ENCODE peak calls at places on chromosomes 7 and 10, in seven cellular contexts. One of them, this sample, is unnamed.

GRCh38 chr10:103114876-103115275 is 78.2 kb downstream of the NT5C2 start:
- DNase-seq in brain microvascular endothelial cell: no peak
- DNase-seq in GM23338: no peak
- DNase-seq in spleen: no peak
- DNase-seq in SK-N-MC: no peak
- DNase-seq in tibial artery: no peak
- DNase-seq in naive thymus-derived CD4-positive, alpha-beta T cell: no peak
- DNase-seq in this sample: no peak

GRCh38 chr7:147952918-147953317 is 637.6 kb upstream of the C7orf33 start:
- DNase-seq in brain microvascular endothelial cell: no peak
- DNase-seq in GM23338: no peak
- DNase-seq in spleen: no peak
- DNase-seq in SK-N-MC: no peak
- DNase-seq in tibial artery: no peak
- DNase-seq in naive thymus-derived CD4-positive, alpha-beta T cell: no peak
- DNase-seq in this sample: no peak

GRCh38 chr10:119737827-119738226 is 12.0 kb downstream of the INPP5F start:
- DNase-seq in brain microvascular endothelial cell: peak; percentile 77
- DNase-seq in GM23338: peak; percentile 47
- DNase-seq in spleen: no peak
- DNase-seq in SK-N-MC: no peak
- DNase-seq in tibial artery: no peak
- DNase-seq in naive thymus-derived CD4-positive, alpha-beta T cell: no peak
- DNase-seq in this sample: no peak

GRCh38 chr7:50537417-50537816 is 27.8 kb downstream of the DDC start:
- DNase-seq in brain microvascular endothelial cell: no peak
- DNase-seq in GM23338: no peak
- DNase-seq in spleen: peak; percentile 39
- DNase-seq in SK-N-MC: no peak
- DNase-seq in tibial artery: no peak
- DNase-seq in naive thymus-derived CD4-positive, alpha-beta T cell: no peak
- DNase-seq in this sample: no peak

GRCh38 chr7:101635484-101635883 is 6.4 kb upstream of the MYL10 start:
- DNase-seq in brain microvascular endothelial cell: no peak
- DNase-seq in GM23338: no peak
- DNase-seq in spleen: peak; percentile 43
- DNase-seq in SK-N-MC: no peak
- DNase-seq in tibial artery: no peak
- DNase-seq in naive thymus-derived CD4-positive, alpha-beta T cell: no peak
- DNase-seq in this sample: no peak

GRCh38 chr7:69436944-69437343 is 161.3 kb upstream of the AUTS2 start:
- DNase-seq in brain microvascular endothelial cell: no peak
- DNase-seq in GM23338: no peak
- DNase-seq in spleen: no peak
- DNase-seq in SK-N-MC: no peak
- DNase-seq in tibial artery: peak; percentile 23
- DNase-seq in naive thymus-derived CD4-positive, alpha-beta T cell: no peak
- DNase-seq in this sample: no peak

GRCh38 chr10:132005147-132005546 is 23.4 kb upstream of the BNIP3 start:
- DNase-seq in brain microvascular endothelial cell: no peak
- DNase-seq in GM23338: no peak
- DNase-seq in spleen: no peak
- DNase-seq in SK-N-MC: no peak
- DNase-seq in tibial artery: no peak
- DNase-seq in naive thymus-derived CD4-positive, alpha-beta T cell: no peak
- DNase-seq in this sample: no peak

GRCh38 chr10:49552277-49552676 is 13.4 kb upstream of the ERCC6 start:
- DNase-seq in brain microvascular endothelial cell: peak; percentile 81
- DNase-seq in GM23338: no peak
- DNase-seq in spleen: no peak
- DNase-seq in SK-N-MC: peak; percentile 73
- DNase-seq in tibial artery: no peak
- DNase-seq in naive thymus-derived CD4-positive, alpha-beta T cell: no peak
- DNase-seq in this sample: no peak

GRCh38 chr10:103745264-103746247 is 109.8 kb downstream of the SH3PXD2A start:
- DNase-seq in brain microvascular endothelial cell: no peak
- DNase-seq in GM23338: peak; percentile 46
- DNase-seq in spleen: no peak
- DNase-seq in SK-N-MC: no peak
- DNase-seq in tibial artery: no peak
- DNase-seq in naive thymus-derived CD4-positive, alpha-beta T cell: no peak
- DNase-seq in this sample: no peak

GRCh38 chr7:28378574-28379149 is 33.7 kb upstream of the CREB5 start:
- DNase-seq in brain microvascular endothelial cell: no peak
- DNase-seq in GM23338: no peak
- DNase-seq in spleen: no peak
- DNase-seq in SK-N-MC: no peak
- DNase-seq in tibial artery: no peak
- DNase-seq in naive thymus-derived CD4-positive, alpha-beta T cell: no peak
- DNase-seq in this sample: no peak

GRCh38 chr7:80284848-80285247 is 150.2 kb downstream of the GNAI1 start:
- DNase-seq in brain microvascular endothelial cell: peak; percentile 75
- DNase-seq in GM23338: no peak
- DNase-seq in spleen: no peak
- DNase-seq in SK-N-MC: no peak
- DNase-seq in tibial artery: no peak
- DNase-seq in naive thymus-derived CD4-positive, alpha-beta T cell: no peak
- DNase-seq in this sample: no peak

GRCh38 chr7:92448185-92448747 is 984 bp downstream of the GATAD1 start:
- DNase-seq in brain microvascular endothelial cell: peak; percentile 49
- DNase-seq in GM23338: peak; percentile 58
- DNase-seq in spleen: peak; percentile 79
- DNase-seq in SK-N-MC: peak; percentile 70
- DNase-seq in tibial artery: peak; percentile 61
- DNase-seq in naive thymus-derived CD4-positive, alpha-beta T cell: peak; percentile 70
- DNase-seq in this sample: no peak

GRCh38 chr10:30980951-30981616 is 50.6 kb downstream of the ZNF438 start:
- DNase-seq in brain microvascular endothelial cell: no peak
- DNase-seq in GM23338: no peak
- DNase-seq in spleen: no peak
- DNase-seq in SK-N-MC: no peak
- DNase-seq in tibial artery: peak; percentile 88
- DNase-seq in naive thymus-derived CD4-positive, alpha-beta T cell: no peak
- DNase-seq in this sample: peak; percentile 39

GRCh38 chr7:159022238-159022993 is 122.3 kb downstream of the VIPR2 start:
- DNase-seq in brain microvascular endothelial cell: peak; percentile 49
- DNase-seq in GM23338: no peak
- DNase-seq in spleen: peak; percentile 60
- DNase-seq in SK-N-MC: no peak
- DNase-seq in tibial artery: no peak
- DNase-seq in naive thymus-derived CD4-positive, alpha-beta T cell: no peak
- DNase-seq in this sample: no peak

GRCh38 chr10:94902570-94902969 is 35.9 kb upstream of the CYP2C9 start:
- DNase-seq in brain microvascular endothelial cell: no peak
- DNase-seq in GM23338: no peak
- DNase-seq in spleen: no peak
- DNase-seq in SK-N-MC: no peak
- DNase-seq in tibial artery: no peak
- DNase-seq in naive thymus-derived CD4-positive, alpha-beta T cell: no peak
- DNase-seq in this sample: no peak

GRCh38 chr7:130884437-130885417 is 150.7 kb upstream of the KLF14 start:
- DNase-seq in brain microvascular endothelial cell: no peak
- DNase-seq in GM23338: no peak
- DNase-seq in spleen: no peak
- DNase-seq in SK-N-MC: no peak
- DNase-seq in tibial artery: no peak
- DNase-seq in naive thymus-derived CD4-positive, alpha-beta T cell: no peak
- DNase-seq in this sample: peak; percentile 50

GRCh38 chr7:82443044-82443800 is at the start of gene CACNA2D1:
- DNase-seq in brain microvascular endothelial cell: no peak
- DNase-seq in GM23338: peak; percentile 60
- DNase-seq in spleen: no peak
- DNase-seq in SK-N-MC: no peak
- DNase-seq in tibial artery: no peak
- DNase-seq in naive thymus-derived CD4-positive, alpha-beta T cell: no peak
- DNase-seq in this sample: peak; percentile 66

GRCh38 chr10:125000366-125001312 is 58.7 kb downstream of the ZRANB1 start:
- DNase-seq in brain microvascular endothelial cell: no peak
- DNase-seq in GM23338: peak; percentile 41
- DNase-seq in spleen: no peak
- DNase-seq in SK-N-MC: no peak
- DNase-seq in tibial artery: peak; percentile 41
- DNase-seq in naive thymus-derived CD4-positive, alpha-beta T cell: no peak
- DNase-seq in this sample: peak; percentile 70

GRCh38 chr7:24656608-24657007 is 83.4 kb downstream of the PALS2 start:
- DNase-seq in brain microvascular endothelial cell: no peak
- DNase-seq in GM23338: no peak
- DNase-seq in spleen: no peak
- DNase-seq in SK-N-MC: no peak
- DNase-seq in tibial artery: no peak
- DNase-seq in naive thymus-derived CD4-positive, alpha-beta T cell: no peak
- DNase-seq in this sample: no peak

GRCh38 chr10:33494000-33494399 is 159.5 kb upstream of the NRP1 start:
- DNase-seq in brain microvascular endothelial cell: no peak
- DNase-seq in GM23338: no peak
- DNase-seq in spleen: no peak
- DNase-seq in SK-N-MC: no peak
- DNase-seq in tibial artery: no peak
- DNase-seq in naive thymus-derived CD4-positive, alpha-beta T cell: no peak
- DNase-seq in this sample: no peak

GRCh38 chr10:29501692-29502091 is 133.1 kb downstream of the SVIL start:
- DNase-seq in brain microvascular endothelial cell: peak; percentile 89
- DNase-seq in GM23338: no peak
- DNase-seq in spleen: no peak
- DNase-seq in SK-N-MC: no peak
- DNase-seq in tibial artery: no peak
- DNase-seq in naive thymus-derived CD4-positive, alpha-beta T cell: no peak
- DNase-seq in this sample: peak; percentile 64

GRCh38 chr7:101133621-101134398 is 6.9 kb downstream of the SERPINE1 start:
- DNase-seq in brain microvascular endothelial cell: peak; percentile 70
- DNase-seq in GM23338: no peak
- DNase-seq in spleen: no peak
- DNase-seq in SK-N-MC: no peak
- DNase-seq in tibial artery: no peak
- DNase-seq in naive thymus-derived CD4-positive, alpha-beta T cell: no peak
- DNase-seq in this sample: no peak

GRCh38 chr10:35834916-35835499 is 192.9 kb upstream of the FZD8 start:
- DNase-seq in brain microvascular endothelial cell: no peak
- DNase-seq in GM23338: peak; percentile 57
- DNase-seq in spleen: no peak
- DNase-seq in SK-N-MC: no peak
- DNase-seq in tibial artery: no peak
- DNase-seq in naive thymus-derived CD4-positive, alpha-beta T cell: no peak
- DNase-seq in this sample: no peak

GRCh38 chr10:131997366-131998049 is 15.8 kb upstream of the BNIP3 start:
- DNase-seq in brain microvascular endothelial cell: peak; percentile 70
- DNase-seq in GM23338: peak; percentile 68
- DNase-seq in spleen: peak; percentile 82
- DNase-seq in SK-N-MC: no peak
- DNase-seq in tibial artery: peak; percentile 88
- DNase-seq in naive thymus-derived CD4-positive, alpha-beta T cell: no peak
- DNase-seq in this sample: no peak

DNA sequence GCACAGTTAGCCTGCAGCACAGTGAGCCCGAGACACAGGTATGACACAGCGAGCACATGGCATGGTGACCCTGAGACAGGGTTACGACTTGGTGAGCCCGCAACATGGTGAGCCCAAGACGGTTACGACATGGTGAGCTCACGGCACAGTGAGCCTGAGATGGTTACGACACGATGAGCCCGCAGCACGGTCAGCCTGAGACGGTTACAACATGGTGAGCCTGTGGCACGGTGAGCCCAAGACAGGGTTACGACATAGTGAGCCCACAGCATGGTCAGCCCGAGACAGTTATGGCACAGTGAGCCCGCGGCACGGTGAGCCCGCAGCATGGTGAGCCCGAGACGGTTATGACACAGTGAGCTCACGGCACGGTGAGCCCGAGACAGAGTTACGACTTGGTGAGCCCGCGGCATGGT is 156.1 kb downstream of the MAD1L1 start:
- DNase-seq in brain microvascular endothelial cell: no peak
- DNase-seq in GM23338: no peak
- DNase-seq in spleen: no peak
- DNase-seq in SK-N-MC: no peak
- DNase-seq in tibial artery: no peak
- DNase-seq in naive thymus-derived CD4-positive, alpha-beta T cell: no peak
- DNase-seq in this sample: no peak
- H3K4me3 ChIP-seq in brain microvascular endothelial cell: no peak overlapping the region
- H3K4me3 ChIP-seq in GM23338: no peak overlapping the region
- H3K4me3 ChIP-seq in spleen: no peak overlapping the region
- H3K4me3 ChIP-seq in SK-N-MC: no peak overlapping the region
- H3K4me3 ChIP-seq in tibial artery: no peak overlapping the region
- H3K4me3 ChIP-seq in naive thymus-derived CD4-positive, alpha-beta T cell: no peak overlapping the region
- H3K4me3 ChIP-seq in this sample: no peak overlapping the region

DNA sequence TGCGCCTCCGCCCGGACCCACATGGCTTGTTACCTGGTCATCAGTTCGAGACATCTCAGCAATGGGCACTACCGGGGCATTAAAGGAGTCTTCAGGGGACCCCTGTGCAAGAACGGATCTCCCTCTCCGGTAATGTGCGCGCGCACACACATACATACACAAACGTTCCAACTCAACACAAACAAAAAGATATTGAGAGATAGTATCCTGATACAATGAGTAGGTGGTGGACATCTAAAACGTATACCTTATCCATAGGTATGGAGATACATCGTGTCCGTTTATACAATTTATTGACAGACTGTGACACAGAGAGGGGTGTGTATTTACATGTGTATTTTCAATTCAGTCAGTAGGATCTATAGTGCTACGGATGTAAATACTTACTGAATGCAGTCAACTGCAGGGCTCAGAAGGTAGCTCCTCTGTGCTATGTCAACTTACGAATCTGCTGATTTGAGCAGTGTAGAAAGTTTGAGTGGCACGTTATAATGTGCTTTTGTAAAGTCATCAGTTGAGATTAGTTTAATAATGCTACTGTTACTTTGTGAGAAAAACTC is 536 bp downstream of the ZNF804B start:
- DNase-seq in brain microvascular endothelial cell: no peak
- DNase-seq in GM23338: peak; percentile 4
- DNase-seq in spleen: no peak
- DNase-seq in SK-N-MC: no peak
- DNase-seq in tibial artery: no peak
- DNase-seq in naive thymus-derived CD4-positive, alpha-beta T cell: no peak
- DNase-seq in this sample: no peak
- H3K36me3 ChIP-seq in brain microvascular endothelial cell: no peaks in the 10 kb centered on the region
- H3K36me3 ChIP-seq in GM23338: no peaks in the 10 kb centered on the region
- H3K36me3 ChIP-seq in spleen: no peaks in the 10 kb centered on the region
- H3K36me3 ChIP-seq in SK-N-MC: no peaks in the 10 kb centered on the region
- H3K36me3 ChIP-seq in tibial artery: no peaks in the 10 kb centered on the region
- H3K36me3 ChIP-seq in naive thymus-derived CD4-positive, alpha-beta T cell: no peaks in the 10 kb centered on the region
- H3K36me3 ChIP-seq in this sample: no peaks in the 10 kb centered on the region

GRCh38 chr10:133530506-133530905 is 3.3 kb downstream of the CYP2E1 start:
- DNase-seq in brain microvascular endothelial cell: no peak
- DNase-seq in GM23338: no peak
- DNase-seq in spleen: no peak
- DNase-seq in SK-N-MC: no peak
- DNase-seq in tibial artery: no peak
- DNase-seq in naive thymus-derived CD4-positive, alpha-beta T cell: no peak
- DNase-seq in this sample: no peak
- H3K4me3 ChIP-seq in brain microvascular endothelial cell: no peak overlapping the region
- H3K4me3 ChIP-seq in GM23338: no peak overlapping the region
- H3K4me3 ChIP-seq in spleen: no peak overlapping the region
- H3K4me3 ChIP-seq in SK-N-MC: no peak overlapping the region
- H3K4me3 ChIP-seq in tibial artery: no peak overlapping the region
- H3K4me3 ChIP-seq in naive thymus-derived CD4-positive, alpha-beta T cell: no peak overlapping the region
- H3K4me3 ChIP-seq in this sample: no peak overlapping the region

DNA sequence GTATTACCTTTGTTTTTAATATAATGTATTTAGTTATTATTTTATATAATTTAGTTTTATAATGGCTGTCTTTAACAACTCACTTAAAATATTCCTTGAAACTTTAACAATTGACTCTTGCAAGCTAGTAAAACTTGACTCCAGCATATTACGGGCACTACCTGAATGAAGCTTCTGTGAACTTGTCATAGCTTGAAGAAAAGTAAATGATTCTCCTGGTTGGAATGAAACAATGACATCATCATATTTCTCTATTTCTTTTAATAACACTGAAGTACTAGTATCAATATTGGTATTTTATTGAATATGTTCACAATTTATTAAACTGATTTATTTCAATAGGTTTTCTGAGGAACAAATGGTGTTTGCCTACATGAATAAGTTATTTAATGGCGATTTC is 128.4 kb upstream of the PHF14 start:
- DNase-seq in brain microvascular endothelial cell: no peak
- DNase-seq in GM23338: no peak
- DNase-seq in spleen: no peak
- DNase-seq in SK-N-MC: no peak
- DNase-seq in tibial artery: no peak
- DNase-seq in naive thymus-derived CD4-positive, alpha-beta T cell: no peak
- DNase-seq in this sample: no peak
- H3K36me3 ChIP-seq in brain microvascular endothelial cell: no peaks in the 10 kb centered on the region
- H3K36me3 ChIP-seq in GM23338: no peaks in the 10 kb centered on the region
- H3K36me3 ChIP-seq in spleen: no peaks in the 10 kb centered on the region
- H3K36me3 ChIP-seq in SK-N-MC: no peaks in the 10 kb centered on the region
- H3K36me3 ChIP-seq in tibial artery: no peaks in the 10 kb centered on the region
- H3K36me3 ChIP-seq in naive thymus-derived CD4-positive, alpha-beta T cell: no peaks in the 10 kb centered on the region
- H3K36me3 ChIP-seq in this sample: no peaks in the 10 kb centered on the region